ENCODE peak calls at places on chromosomes 3 and 15, in seven cellular contexts. A is H1, Q is H9, B is trophoblast cell, M is mesendoderm, G is IMR-90, Z is mesenchymal stem cell. J is an unnamed sample.

GRCh38 chr15:79676621-79677020 is 220.2 kb downstream of the MTHFS start:
- DNase-seq in A (no peak), Q (no peak), B (no peak), M (no peak), G (no peak), Z (no peak), J (no peak)

GRCh38 chr15:26550880-26551279 is 222.0 kb downstream of the GABRB3 start:
- DNase-seq in A (no peak), Q (no peak), B (no peak), M (peak), G (no peak), Z (no peak), J (no peak)

GRCh38 chr3:42301446-42302175 is 35.6 kb upstream of the CCK start:
- DNase-seq in A (no peak), Q (no peak), B (no peak), M (no peak), G (no peak), Z (no peak), J (no peak)

GRCh38 chr3:59163953-59164352 is 114.1 kb upstream of the CFAP20DC start:
- DNase-seq in A (no peak), Q (no peak), B (no peak), M (no peak), G (no peak), Z (no peak), J (no peak)

GRCh38 chr15:48935236-48935635 is 28.5 kb downstream of the SHC4 start:
- DNase-seq in A (no peak), Q (no peak), B (no peak), M (no peak), G (no peak), Z (no peak), J (no peak)

GRCh38 chr3:183554377-183554776 is 1.1 kb downstream of the KLHL6 start:
- DNase-seq in A (no peak), Q (no peak), B (no peak), M (peak), G (no peak), Z (no peak), J (no peak)

GRCh38 chr15:59918994-59919951 is 84.8 kb upstream of the FOXB1 start:
- DNase-seq in A (no peak), Q (no peak), B (peak), M (no peak), G (peak), Z (no peak), J (no peak)

GRCh38 chr15:100245855-100246254 is 95.9 kb downstream of the ADAMTS17 start:
- DNase-seq in A (no peak), Q (no peak), B (no peak), M (no peak), G (no peak), Z (no peak), J (no peak)

GRCh38 chr15:81184188-81184587 is 12.5 kb upstream of the IL16 start:
- DNase-seq in A (no peak), Q (no peak), B (peak), M (no peak), G (peak), Z (no peak), J (no peak)

GRCh38 chr3:126850370-126851085 is 132.4 kb upstream of the PLXNA1 start:
- DNase-seq in A (peak), Q (peak), B (peak), M (peak), G (peak), Z (peak), J (peak)

GRCh38 chr3:126851934-126852333 is 131.0 kb upstream of the PLXNA1 start:
- DNase-seq in A (no peak), Q (no peak), B (no peak), M (peak), G (no peak), Z (no peak), J (no peak)

GRCh38 chr3:126849768-126850167 is 133.1 kb upstream of the PLXNA1 start:
- DNase-seq in A (no peak), Q (peak), B (no peak), M (peak), G (no peak), Z (no peak), J (no peak)

GRCh38 chr3:126852536-126852935 is 130.4 kb upstream of the PLXNA1 start:
- DNase-seq in A (no peak), Q (peak), B (peak), M (peak), G (no peak), Z (no peak), J (no peak)

GRCh38 chr3:126851382-126851781 is 131.5 kb upstream of the PLXNA1 start:
- DNase-seq in A (no peak), Q (peak), B (no peak), M (peak), G (no peak), Z (no peak), J (no peak)
- H2BK5ac ChIP-seq in A (peak), Q (peak), B (peak), M (peak), G (peak), Z (peak), J (peak)

GRCh38 chr3:43757613-43758012 is 66.9 kb downstream of the ABHD5 start:
- DNase-seq in A (no peak), Q (no peak), B (peak), M (no peak), G (no peak), Z (no peak), J (no peak)

GRCh38 chr3:43755511-43756200 is 64.9 kb downstream of the ABHD5 start:
- DNase-seq in A (no peak), Q (no peak), B (no peak), M (no peak), G (no peak), Z (no peak), J (no peak)

GRCh38 chr3:43759297-43759782 is 68.6 kb downstream of the ABHD5 start:
- DNase-seq in A (peak), Q (no peak), B (peak), M (peak), G (peak), Z (peak), J (no peak)

GRCh38 chr3:43760951-43761350 is 70.2 kb downstream of the ABHD5 start:
- DNase-seq in A (no peak), Q (no peak), B (no peak), M (no peak), G (no peak), Z (no peak), J (no peak)

GRCh38 chr3:43758826-43759225 is 68.1 kb downstream of the ABHD5 start:
- DNase-seq in A (no peak), Q (no peak), B (no peak), M (no peak), G (no peak), Z (no peak), J (no peak)
- H3K4me2 ChIP-seq in A (no peak), Q (no peak), B (peak), M (no peak), G (no peak), Z (no peak), J (no peak)

GRCh38 chr15:93289951-93290350 is 200.9 kb upstream of the RGMA start:
- DNase-seq in A (no peak), Q (no peak), B (peak), M (no peak), G (no peak), Z (no peak), J (no peak)
- H2AK5ac ChIP-seq in A (no peak), Q (no peak), B (no peak), M (no peak), G (no peak), Z (no peak), J (no peak)

GRCh38 chr3:172953576-172953975 is 187.5 kb downstream of the SPATA16 start:
- DNase-seq in A (no peak), Q (no peak), B (no peak), M (no peak), G (no peak), Z (no peak), J (no peak)

DNA sequence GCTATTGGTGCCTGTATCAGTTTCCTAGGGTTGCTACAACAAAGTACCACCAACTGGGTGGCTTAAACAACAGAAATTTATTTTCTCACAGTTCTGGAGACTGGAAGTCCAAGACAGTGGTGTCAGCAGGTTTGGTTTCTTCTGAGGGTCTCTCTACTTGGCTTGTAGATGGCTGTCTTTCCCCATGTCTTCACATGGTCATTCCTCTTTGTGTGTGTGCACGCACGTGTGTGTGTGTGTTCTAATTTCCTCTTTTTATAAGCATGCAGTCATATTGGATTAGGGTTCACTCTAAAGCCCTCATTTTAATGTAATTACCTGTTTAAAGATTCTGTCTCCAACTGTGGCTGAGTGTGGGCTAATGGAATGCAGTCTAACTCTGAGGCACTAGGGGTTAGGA is 182.5 kb downstream of the SPATA16 start:
- DNase-seq in A (no peak), Q (no peak), B (no peak), M (no peak), G (no peak), Z (no peak), J (no peak)
- H2BK5ac ChIP-seq in A (no peak), Q (no peak), B (no peak), M (no peak), G (no peak), Z (no peak), J (no peak)

DNA sequence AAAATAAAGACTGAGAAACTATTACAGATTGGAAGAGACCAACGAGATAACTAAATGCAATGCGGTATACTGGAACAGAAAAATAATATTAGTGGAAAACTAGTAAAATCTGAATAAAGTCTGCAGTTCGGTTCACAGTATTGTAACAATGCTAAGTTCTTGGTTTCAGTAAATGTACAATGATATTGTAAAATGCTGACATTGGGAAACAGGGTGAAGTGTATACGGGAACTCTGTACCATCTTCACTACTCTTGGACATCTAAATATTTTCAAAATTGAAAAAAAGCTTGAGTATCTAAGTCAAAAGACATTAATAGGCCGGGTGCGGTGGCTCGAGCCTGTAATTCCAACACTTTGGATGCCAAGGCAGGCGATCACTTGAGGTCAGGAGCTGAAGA is 120.9 kb upstream of the KCNMB2 start:
- DNase-seq in A (no peak), Q (no peak), B (no peak), M (no peak), G (no peak), Z (no peak), J (no peak)
- H3K4me2 ChIP-seq in A (no peak), Q (no peak), B (no peak), M (no peak), G (no peak), Z (no peak), J (no peak)

GRCh38 chr3:67657192-67657591 is 2.8 kb upstream of the SUCLG2 start:
- DNase-seq in A (no peak), Q (no peak), B (no peak), M (no peak), G (no peak), Z (no peak), J (no peak)
- H2AK5ac ChIP-seq in A (no peak), Q (no peak), B (no peak), M (no peak), G (no peak), Z (no peak), J (no peak)